ENCODE peak calls at places on chromosomes 7 and 10, in four cellular contexts. F is HepG2, X is K562, M is GM12878. C is an unnamed sample.

GRCh38 chr10:64977912-64978311 is 1456.7 kb downstream of the REEP3 start:
- DNase-seq in F (no peak), X (no peak), M (no peak), C (no peak)

GRCh38 chr10:3229815-3230214 is 57.2 kb upstream of the PITRM1 start:
- DNase-seq in F (no peak), X (no peak), M (no peak), C (no peak)

GRCh38 chr10:123945506-123945905 is 53.9 kb upstream of the CPXM2 start:
- DNase-seq in F (no peak), X (peak), M (no peak), C (no peak)

GRCh38 chr10:94644352-94644751 is 39.2 kb upstream of the CYP2C18 start:
- DNase-seq in F (no peak), X (no peak), M (no peak), C (no peak)

GRCh38 chr7:30896041-30896440 is 15.6 kb upstream of the AQP1 start:
- DNase-seq in F (no peak), X (peak), M (no peak), C (no peak)

GRCh38 chr10:129334326-129334725 is 132.7 kb upstream of the MGMT start:
- DNase-seq in F (no peak), X (no peak), M (no peak), C (no peak)

GRCh38 chr10:104274762-104275721 is 6.1 kb downstream of the GSTO2 start:
- DNase-seq in F (no peak), X (peak), M (no peak), C (peak)

GRCh38 chr7:116810267-116811116 is 51.9 kb upstream of the CAPZA2 start:
- DNase-seq in F (peak), X (no peak), M (no peak), C (peak)

GRCh38 chr7:142511801-142512200 is 237.5 kb upstream of the PRSS1 start:
- DNase-seq in F (no peak), X (no peak), M (no peak), C (no peak)

GRCh38 chr7:52735656-52736055 is 299.8 kb upstream of the POM121L12 start:
- DNase-seq in F (no peak), X (no peak), M (no peak), C (no peak)
- TF ChIP-seq TARDBP in F (no peak), X (no peak), M (no peak), C (no peak)

DNA sequence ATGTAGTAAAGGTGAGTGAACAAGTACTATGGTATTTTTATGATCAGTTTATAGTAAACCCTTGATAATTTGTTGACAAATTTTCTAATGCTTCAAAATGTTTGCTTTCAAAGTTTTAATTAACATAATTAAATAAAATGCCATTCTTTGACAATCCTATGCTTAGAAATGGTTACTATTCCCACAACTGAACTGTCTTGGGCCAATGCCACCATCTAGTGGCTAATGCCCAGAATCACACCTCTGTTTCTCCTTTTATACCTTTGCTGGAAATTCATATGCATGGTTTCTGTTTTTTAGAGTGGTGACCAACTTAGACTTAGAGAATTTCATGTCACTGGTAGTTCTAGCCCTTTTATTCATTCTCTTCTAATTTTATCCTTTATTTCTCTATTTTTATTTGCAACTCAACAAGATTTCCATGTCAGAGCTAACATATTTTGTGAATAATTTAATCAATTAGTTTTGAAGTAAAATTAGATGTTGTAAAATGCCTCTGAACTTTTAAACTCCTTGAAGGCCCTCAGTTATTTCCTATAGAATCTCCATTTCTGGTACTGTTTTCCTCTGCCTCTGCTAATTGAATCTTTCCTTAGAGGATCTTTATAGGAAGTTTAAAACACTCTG is 31.1 kb downstream of the PCGF5 start:
- DNase-seq in F (peak), X (peak), M (peak), C (peak)
- TF ChIP-seq TARDBP in F (no peak), X (no peak), M (no peak), C (no peak)

DNA sequence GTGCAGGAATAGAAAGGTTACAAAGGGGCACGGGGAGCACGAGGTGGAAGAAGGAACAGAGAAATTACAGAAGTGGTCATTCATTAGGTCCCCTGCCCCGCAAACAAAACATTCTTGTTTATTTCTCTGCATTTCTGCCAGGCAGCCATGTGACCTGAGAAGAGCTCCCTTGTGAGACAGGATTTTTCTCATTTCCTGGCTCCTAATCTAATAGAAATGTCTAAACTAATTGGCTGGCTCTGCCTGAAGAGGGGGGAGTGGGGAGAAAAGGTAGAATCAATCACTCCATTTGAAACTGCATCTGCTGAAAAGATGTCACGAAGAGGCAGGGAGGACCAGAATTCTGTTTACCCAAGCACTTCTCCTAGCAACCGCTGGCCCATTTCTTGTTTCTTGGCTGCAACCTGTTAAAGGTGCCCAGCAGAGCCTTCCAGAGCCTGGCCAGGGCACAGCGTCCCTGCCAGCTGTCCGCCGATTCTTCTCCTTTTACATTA is 1227.5 kb downstream of the TYW1 start:
- DNase-seq in F (no peak), X (no peak), M (no peak), C (no peak)
- TF ChIP-seq TARDBP in F (no peak), X (no peak), M (no peak), C (no peak)

GRCh38 chr7:44447874-44448425 is 42.5 kb downstream of the NUDCD3 start:
- DNase-seq in F (no peak), X (no peak), M (no peak), C (no peak)

GRCh38 chr7:44451123-44451522 is 39.3 kb downstream of the NUDCD3 start:
- DNase-seq in F (no peak), X (no peak), M (no peak), C (no peak)

GRCh38 chr7:44448922-44449321 is 41.5 kb downstream of the NUDCD3 start:
- DNase-seq in F (no peak), X (no peak), M (no peak), C (no peak)

GRCh38 chr7:44448456-44448855 is 42.0 kb downstream of the NUDCD3 start:
- DNase-seq in F (no peak), X (no peak), M (no peak), C (no peak)

GRCh38 chr7:44449531-44449930 is 40.9 kb downstream of the NUDCD3 start:
- DNase-seq in F (no peak), X (no peak), M (no peak), C (no peak)
- TF ChIP-seq TARDBP in F (no peak), X (no peak), M (no peak), C (no peak)

GRCh38 chr10:68560916-68561691 is 967 bp downstream of the TET1 start:
- DNase-seq in F (peak), X (peak), M (no peak), C (peak)
- TF ChIP-seq TARDBP in F (no peak), X (no peak), M (no peak), C (no peak)

GRCh38 chr7:65276822-65277221 is 96.8 kb upstream of the ZNF92 start:
- DNase-seq in F (no peak), X (no peak), M (no peak), C (no peak)
- TF ChIP-seq TARDBP in F (no peak), X (no peak), M (no peak), C (no peak)

GRCh38 chr10:119313024-119313423 is 105.7 kb downstream of the GRK5 start:
- DNase-seq in F (no peak), X (no peak), M (no peak), C (no peak)

GRCh38 chr10:119314061-119314460 is 106.7 kb downstream of the GRK5 start:
- DNase-seq in F (no peak), X (no peak), M (no peak), C (no peak)

GRCh38 chr10:119312241-119312640 is 104.9 kb downstream of the GRK5 start:
- DNase-seq in F (no peak), X (no peak), M (no peak), C (no peak)

GRCh38 chr10:119314486-119314885 is 107.1 kb downstream of the GRK5 start:
- DNase-seq in F (no peak), X (no peak), M (no peak), C (no peak)

DNA sequence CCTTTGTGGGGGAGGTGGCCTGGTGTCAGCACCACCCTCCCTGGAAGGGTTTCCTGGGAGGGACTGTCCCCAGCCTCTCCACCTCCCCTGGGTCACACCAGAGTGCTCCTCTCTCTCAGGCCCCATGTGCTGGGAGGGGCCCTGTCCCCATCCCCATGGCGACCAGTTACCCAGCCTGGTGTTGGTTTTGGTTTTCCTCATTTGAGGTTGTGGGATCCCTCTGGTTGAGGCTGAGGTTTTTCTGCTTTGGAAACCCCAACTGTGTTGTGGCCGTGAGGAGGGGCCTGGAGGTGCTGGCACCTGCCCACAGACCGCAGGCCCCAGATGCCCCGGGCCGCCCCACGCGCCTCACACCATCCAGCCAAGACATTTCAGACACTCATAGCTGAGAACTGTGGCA is 106.3 kb downstream of the GRK5 start:
- DNase-seq in F (no peak), X (no peak), M (peak), C (no peak)
- TF ChIP-seq TARDBP in F (no peak), X (no peak), M (no peak), C (no peak)

C was measured in HEK293T.